ENCODE peak calls at places on chromosome 1, in seven cellular contexts. U is body of pancreas, Y is heart left ventricle, N is right lobe of liver, J is HCT116, A is IMR-90, B is upper lobe of left lung. D is an unnamed sample.
A peak's percentile ranks its signal among the peaks of the same experiment; 100 is the strongest.

GRCh38 chr1:58162952-58163550 is 383.5 kb downstream of the OMA1 start:
- ATAC-seq in U (peak; percentile 62), Y (peak; percentile 95), N (peak; percentile 98), J (peak; percentile 93), A (peak; percentile 92), B (peak; percentile 71), D (peak; percentile 77)

GRCh38 chr1:173341307-173341706 is 134.2 kb upstream of the TNFSF4 start:
- ATAC-seq in U (no peak), Y (peak; percentile 95), N (no peak), J (no peak), A (peak; percentile 66), B (no peak), D (peak; percentile 60)

GRCh38 chr1:36520056-36520455 is 37.3 kb upstream of the CSF3R start:
- ATAC-seq in U (no peak), Y (no peak), N (no peak), J (no peak), A (no peak), B (no peak), D (no peak)

GRCh38 chr1:219188331-219188803 is 14.7 kb downstream of the LYPLAL1 start:
- ATAC-seq in U (peak; percentile 93), Y (peak; percentile 36), N (peak; percentile 90), J (no peak), A (no peak), B (no peak), D (no peak)

GRCh38 chr1:239547987-239548386 is 161.6 kb downstream of the CHRM3 start:
- ATAC-seq in U (no peak), Y (no peak), N (no peak), J (no peak), A (no peak), B (no peak), D (no peak)

GRCh38 chr1:230899845-230900251 is 31.5 kb upstream of the C1orf198 start:
- ATAC-seq in U (peak; percentile 77), Y (peak; percentile 70), N (peak; percentile 14), J (no peak), A (peak; percentile 89), B (peak; percentile 73), D (no peak)

GRCh38 chr1:70504176-70504820 is 93.2 kb downstream of the CTH start:
- ATAC-seq in U (no peak), Y (peak; percentile 24), N (peak; percentile 67), J (no peak), A (no peak), B (no peak), D (no peak)

GRCh38 chr1:17274186-17275170 is 25.6 kb downstream of the PADI3 start:
- ATAC-seq in U (no peak), Y (no peak), N (peak; percentile 78), J (peak; percentile 98), A (peak; percentile 85), B (no peak), D (no peak)

GRCh38 chr1:208243522-208243850 is 698 bp downstream of the PLXNA2 start:
- ATAC-seq in U (peak; percentile 9), Y (peak; percentile 45), N (peak; percentile 33), J (peak; percentile 25), A (peak; percentile 27), B (no peak), D (peak; percentile 13)

GRCh38 chr1:212698467-212699103 is 1.1 kb downstream of the BATF3 start:
- ATAC-seq in U (no peak), Y (no peak), N (peak; percentile 4), J (no peak), A (no peak), B (no peak), D (no peak)

GRCh38 chr1:205569411-205570172 is 62.2 kb downstream of the ELK4 start:
- ATAC-seq in U (no peak), Y (peak; percentile 22), N (peak; percentile 10), J (no peak), A (no peak), B (no peak), D (no peak)
- TF ChIP-seq CTCF in U (no peak), Y (no peak), N (no peak), J (no peak), A (no peak), B (no peak), D (no peak)

GRCh38 chr1:43365678-43366077 is 2.1 kb downstream of the ELOVL1 start:
- ATAC-seq in U (no peak), Y (no peak), N (no peak), J (no peak), A (no peak), B (no peak), D (no peak)
- TF ChIP-seq POLR2A in U (no peak), Y (no peak), N (no peak), J (no peak), A (no peak), B (no peak), D (no peak)

GRCh38 chr1:190754769-190755168 is 277.1 kb upstream of the BRINP3 start:
- ATAC-seq in U (no peak), Y (no peak), N (no peak), J (no peak), A (peak; percentile 66), B (no peak), D (no peak)

GRCh38 chr1:190747643-190748186 is 270.1 kb upstream of the BRINP3 start:
- ATAC-seq in U (no peak), Y (no peak), N (no peak), J (no peak), A (peak; percentile 78), B (no peak), D (no peak)

GRCh38 chr1:190752131-190752530 is 274.5 kb upstream of the BRINP3 start:
- ATAC-seq in U (no peak), Y (no peak), N (no peak), J (no peak), A (no peak), B (no peak), D (no peak)
- TF ChIP-seq CTCF in U (no peak), Y (no peak), N (no peak), J (no peak), A (no peak), B (no peak), D (no peak)

DNA sequence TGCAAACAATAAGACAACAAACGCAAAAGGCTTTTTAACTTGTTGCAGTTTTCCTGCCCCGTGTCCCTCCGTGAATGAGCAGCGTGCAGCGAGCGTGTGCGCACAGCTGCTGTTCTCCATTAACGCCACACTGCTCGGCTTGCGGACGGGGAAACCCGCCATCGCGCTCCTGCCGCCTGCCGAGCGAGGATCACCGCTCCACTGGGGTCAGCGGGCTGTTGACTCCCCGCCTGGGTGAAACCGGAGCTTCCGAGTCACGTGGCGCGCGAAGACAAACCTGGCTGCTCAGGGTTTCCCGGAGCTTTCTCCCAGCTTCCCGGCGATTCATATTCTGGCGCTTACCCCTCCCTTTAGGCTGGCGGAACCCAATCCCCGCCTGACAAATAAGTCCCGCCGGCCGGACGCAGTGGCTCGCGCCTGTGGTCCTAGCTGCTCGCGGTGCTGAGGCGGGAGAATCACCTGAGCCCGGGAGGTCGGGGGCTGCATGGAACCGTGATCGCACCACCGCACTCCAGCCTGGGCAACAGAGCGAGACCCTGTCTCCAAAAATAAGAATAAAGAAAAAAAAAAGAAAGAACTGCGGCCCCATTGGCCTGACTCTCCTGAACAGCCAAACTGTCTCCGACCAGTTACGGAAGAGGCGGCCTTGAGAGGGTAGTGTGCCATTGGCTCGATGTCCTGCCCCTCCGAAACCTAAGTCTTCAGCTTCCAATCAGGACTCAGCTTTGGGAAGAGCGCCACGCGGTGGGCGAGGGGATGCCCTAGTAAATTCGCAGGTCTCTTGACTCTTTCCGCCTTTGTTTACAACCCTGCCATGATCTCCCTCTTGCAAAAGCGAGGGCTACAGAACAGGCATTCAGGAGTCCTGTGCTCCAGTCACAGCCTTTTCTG is at the start of gene CREB3L4:
- ATAC-seq in U (peak; percentile 83), Y (peak; percentile 88), N (peak; percentile 79), J (peak; percentile 75), A (peak; percentile 83), B (peak; percentile 95), D (peak; percentile 85)
- TF ChIP-seq POLR2A in U (peak; percentile 98), Y (no peak), N (peak; percentile 91), J (peak; percentile 91), A (peak; percentile 66), B (peak; percentile 83), D (peak; percentile 71)

DNA sequence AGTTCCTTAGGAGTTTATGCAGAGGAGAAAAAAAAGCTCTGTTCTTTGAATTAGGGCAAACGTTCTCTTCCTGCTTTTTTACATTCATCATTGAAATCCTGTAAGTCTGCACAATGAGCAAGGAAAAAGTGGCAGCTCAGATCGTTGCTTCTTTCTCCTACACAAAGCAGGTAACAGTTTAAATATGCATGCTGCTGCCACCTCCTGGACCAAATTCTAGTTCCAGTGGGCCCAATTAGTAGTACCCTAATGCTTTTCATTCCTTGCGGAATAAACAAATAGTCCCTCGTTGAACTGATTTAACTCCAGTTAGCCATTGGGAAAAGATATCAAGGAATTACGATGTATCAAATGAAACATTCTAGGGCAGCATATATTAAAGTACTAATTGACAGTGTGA is 20.1 kb downstream of the YTHDF2 start:
- ATAC-seq in U (no peak), Y (no peak), N (no peak), J (no peak), A (no peak), B (no peak), D (no peak)
- TF ChIP-seq CTCF in U (no peak), Y (no peak), N (peak; percentile 15), J (peak; percentile 37), A (peak; percentile 17), B (no peak), D (peak; percentile 32)

GRCh38 chr1:155172732-155173477 is at the start of gene KRTCAP2:
- ATAC-seq in U (peak; percentile 89), Y (peak; percentile 90), N (peak; percentile 88), J (peak; percentile 76), A (peak; percentile 80), B (peak; percentile 88), D (peak; percentile 92)
- TF ChIP-seq POLR2A in U (peak; percentile 70), Y (no peak), N (peak; percentile 60), J (peak; percentile 48), A (peak; percentile 87), B (peak; percentile 48), D (peak; percentile 46)

DNA sequence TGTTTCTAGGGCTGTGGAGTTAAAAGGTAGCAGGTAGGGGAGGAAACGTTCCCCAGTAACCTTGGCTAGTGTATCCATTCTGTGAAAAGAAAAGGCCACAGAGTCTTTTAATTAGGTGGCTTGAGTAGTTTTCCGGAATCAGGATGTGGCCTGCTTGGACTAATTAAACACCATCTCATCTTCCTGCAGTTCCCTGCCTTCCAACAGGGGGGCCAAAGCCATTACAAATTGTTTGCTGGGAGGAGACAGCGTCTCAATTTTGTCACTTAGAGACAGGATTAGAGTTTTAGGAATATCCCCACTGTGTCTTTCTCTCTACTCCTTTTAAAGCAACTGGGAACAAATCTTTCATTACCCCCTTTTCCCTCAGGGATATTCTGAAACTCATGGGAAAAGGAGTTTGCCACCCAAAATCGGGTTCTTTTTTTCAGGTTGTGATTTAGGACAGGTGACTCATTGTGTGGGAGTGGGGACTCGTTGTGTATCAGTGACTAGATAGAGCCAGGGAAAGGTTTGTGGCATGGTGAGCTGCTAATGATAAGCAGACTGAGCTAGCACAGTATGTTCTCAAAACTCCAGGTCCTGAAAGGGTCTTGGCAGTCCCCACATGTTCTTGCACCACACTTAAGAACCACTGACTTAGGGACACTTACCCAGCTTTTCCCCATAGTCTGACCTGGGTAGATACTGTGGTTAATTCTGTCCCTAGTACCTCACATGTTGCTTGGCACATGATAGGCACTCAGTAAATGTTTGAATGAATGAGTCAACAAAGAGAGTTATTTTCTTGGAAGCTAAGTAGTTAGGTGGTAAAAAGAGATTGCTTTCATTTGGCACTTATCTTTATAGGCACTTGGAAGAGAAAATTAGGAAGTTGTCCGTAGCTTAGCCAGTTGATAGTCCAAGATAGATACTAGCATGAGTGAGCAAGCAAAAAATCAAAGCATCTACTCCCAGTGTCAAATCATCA is 22.5 kb downstream of the INTS3 start:
- ATAC-seq in U (no peak), Y (peak; percentile 74), N (no peak), J (no peak), A (no peak), B (peak; percentile 91), D (peak; percentile 68)
- TF ChIP-seq CTCF in U (no peak), Y (no peak), N (no peak), J (no peak), A (no peak), B (no peak), D (no peak)

D was measured in gastroesophageal sphincter.